ENCODE peak calls at places on chromosome X, in four cellular contexts. F is non-pigmented ciliary epithelial cell, B is PC-3, V is GDM1. W is an unnamed sample.

GRCh38 chrX:16578218-16578617 is 71.7 kb upstream of the S100G start:
- DNase-seq in B (peak; percentile 43), F (no peak), V (no peak), W (no peak)

GRCh38 chrX:39613508-39613921 is 484.2 kb downstream of the BCOR start:
- DNase-seq in B (no peak), V (no peak), F (no peak), W (no peak)

GRCh38 chrX:107683124-107683895 is 55.0 kb downstream of the PRPS1 start:
- DNase-seq in F (no peak), V (no peak), B (no peak), W (no peak)

GRCh38 chrX:68837119-68837518 is 8.3 kb downstream of the EFNB1 start:
- DNase-seq in F (no peak), B (no peak), V (no peak), W (no peak)

GRCh38 chrX:34503119-34503518 is 154.0 kb downstream of the TMEM47 start:
- DNase-seq in B (no peak), V (no peak), F (no peak), W (no peak)

GRCh38 chrX:126165721-126166401 is at the start of gene DCAF12L2:
- DNase-seq in F (no peak), B (no peak), V (no peak), W (no peak)

GRCh38 chrX:150361070-150361776 is 1.9 kb upstream of the MAMLD1 start:
- DNase-seq in B (peak; percentile 18), V (no peak), F (no peak), W (no peak)

GRCh38 chrX:39513836-39514235 is 583.9 kb downstream of the BCOR start:
- DNase-seq in V (no peak), F (no peak), B (no peak), W (no peak)

GRCh38 chrX:70470850-70471289 is 26.2 kb downstream of the DLG3 start:
- DNase-seq in V (no peak), B (peak; percentile 57), F (no peak), W (no peak)

GRCh38 chrX:41145920-41146608 is 60.8 kb downstream of the USP9X start:
- DNase-seq in V (no peak), B (peak; percentile 77), F (peak; percentile 55), W (no peak)

GRCh38 chrX:104334971-104335370 is 80.2 kb upstream of the ESX1 start:
- DNase-seq in F (no peak), B (no peak), V (no peak), W (no peak)

GRCh38 chrX:42714981-42715688 is 62.8 kb downstream of the PPP1R2C start:
- DNase-seq in V (no peak), F (no peak), B (peak; percentile 40), W (no peak)

GRCh38 chrX:115460565-115460888 is 100.4 kb upstream of the PLS3 start:
- DNase-seq in F (peak; percentile 32), V (no peak), B (peak; percentile 10), W (no peak)